ENCODE peak calls at places on chromosomes 16 and 17, in nine cellular contexts. One of them, this sample, is unnamed.

GRCh38 chr16:4862639-4863038 is 15.4 kb downstream of the UBN1 start:
- DNase-seq in A549: no peak
- DNase-seq in IMR-90: no peak
- DNase-seq in AG04450: no peak
- DNase-seq in right atrium auricular region: no peak
- DNase-seq in Karpas-422: no peak
- DNase-seq in body of pancreas: peak
- DNase-seq in GM23338: no peak
- DNase-seq in gastrocnemius medialis: peak
- DNase-seq in this sample: no peak

GRCh38 chr16:2149630-2150417 is 1.4 kb downstream of the RAB26 start:
- DNase-seq in A549: peak
- DNase-seq in IMR-90: no peak
- DNase-seq in AG04450: no peak
- DNase-seq in right atrium auricular region: no peak
- DNase-seq in Karpas-422: peak
- DNase-seq in body of pancreas: no peak
- DNase-seq in GM23338: peak
- DNase-seq in gastrocnemius medialis: no peak
- DNase-seq in this sample: peak

GRCh38 chr17:51764387-51764971 is 394.0 kb downstream of the CA10 start:
- DNase-seq in A549: peak
- DNase-seq in IMR-90: peak
- DNase-seq in AG04450: peak
- DNase-seq in right atrium auricular region: peak
- DNase-seq in Karpas-422: peak
- DNase-seq in body of pancreas: peak
- DNase-seq in GM23338: peak
- DNase-seq in gastrocnemius medialis: no peak
- DNase-seq in this sample: peak

GRCh38 chr16:20129375-20129774 is 55.7 kb upstream of the GPR139 start:
- DNase-seq in A549: no peak
- DNase-seq in IMR-90: no peak
- DNase-seq in AG04450: no peak
- DNase-seq in right atrium auricular region: no peak
- DNase-seq in Karpas-422: no peak
- DNase-seq in body of pancreas: no peak
- DNase-seq in GM23338: no peak
- DNase-seq in gastrocnemius medialis: no peak
- DNase-seq in this sample: no peak

GRCh38 chr17:43891851-43892671 is 15.3 kb downstream of the MPP2 start:
- DNase-seq in A549: no peak
- DNase-seq in IMR-90: no peak
- DNase-seq in AG04450: no peak
- DNase-seq in right atrium auricular region: no peak
- DNase-seq in Karpas-422: no peak
- DNase-seq in body of pancreas: peak
- DNase-seq in GM23338: peak
- DNase-seq in gastrocnemius medialis: no peak
- DNase-seq in this sample: peak

GRCh38 chr17:4134756-4135155 is 8.1 kb downstream of the ZZEF1 start:
- DNase-seq in A549: no peak
- DNase-seq in IMR-90: no peak
- DNase-seq in AG04450: no peak
- DNase-seq in right atrium auricular region: no peak
- DNase-seq in Karpas-422: no peak
- DNase-seq in body of pancreas: no peak
- DNase-seq in GM23338: no peak
- DNase-seq in gastrocnemius medialis: no peak
- DNase-seq in this sample: no peak

GRCh38 chr16:49763826-49764225 is 92.1 kb downstream of the ZNF423 start:
- DNase-seq in A549: no peak
- DNase-seq in IMR-90: no peak
- DNase-seq in AG04450: no peak
- DNase-seq in right atrium auricular region: no peak
- DNase-seq in Karpas-422: no peak
- DNase-seq in body of pancreas: no peak
- DNase-seq in GM23338: no peak
- DNase-seq in gastrocnemius medialis: no peak
- DNase-seq in this sample: no peak

GRCh38 chr17:3890893-3891219 is 2.0 kb downstream of the CAMKK1 start:
- DNase-seq in A549: no peak
- DNase-seq in IMR-90: no peak
- DNase-seq in AG04450: no peak
- DNase-seq in right atrium auricular region: no peak
- DNase-seq in Karpas-422: no peak
- DNase-seq in body of pancreas: no peak
- DNase-seq in GM23338: no peak
- DNase-seq in gastrocnemius medialis: no peak
- DNase-seq in this sample: no peak

GRCh38 chr17:15257316-15257925 is 7.7 kb downstream of the PMP22 start:
- DNase-seq in A549: peak
- DNase-seq in IMR-90: peak
- DNase-seq in AG04450: peak
- DNase-seq in right atrium auricular region: peak
- DNase-seq in Karpas-422: peak
- DNase-seq in body of pancreas: peak
- DNase-seq in GM23338: peak
- DNase-seq in gastrocnemius medialis: peak
- DNase-seq in this sample: peak

GRCh38 chr17:77505460-77505769 is 364.6 kb downstream of the SEC14L1 start:
- DNase-seq in A549: no peak
- DNase-seq in IMR-90: no peak
- DNase-seq in AG04450: no peak
- DNase-seq in right atrium auricular region: no peak
- DNase-seq in Karpas-422: no peak
- DNase-seq in body of pancreas: no peak
- DNase-seq in GM23338: no peak
- DNase-seq in gastrocnemius medialis: no peak
- DNase-seq in this sample: no peak

GRCh38 chr16:47873434-47873833 is 282.4 kb downstream of the ABCC12 start:
- DNase-seq in A549: no peak
- DNase-seq in IMR-90: no peak
- DNase-seq in AG04450: no peak
- DNase-seq in right atrium auricular region: no peak
- DNase-seq in Karpas-422: peak
- DNase-seq in body of pancreas: no peak
- DNase-seq in GM23338: peak
- DNase-seq in gastrocnemius medialis: no peak
- DNase-seq in this sample: no peak

GRCh38 chr17:13589658-13590057 is 12.1 kb downstream of the HS3ST3A1 start:
- DNase-seq in A549: no peak
- DNase-seq in IMR-90: no peak
- DNase-seq in AG04450: no peak
- DNase-seq in right atrium auricular region: no peak
- DNase-seq in Karpas-422: no peak
- DNase-seq in body of pancreas: no peak
- DNase-seq in GM23338: no peak
- DNase-seq in gastrocnemius medialis: no peak
- DNase-seq in this sample: no peak

GRCh38 chr16:76483510-76483909 is 206.3 kb downstream of the CNTNAP4 start:
- DNase-seq in A549: no peak
- DNase-seq in IMR-90: no peak
- DNase-seq in AG04450: no peak
- DNase-seq in right atrium auricular region: no peak
- DNase-seq in Karpas-422: peak
- DNase-seq in body of pancreas: no peak
- DNase-seq in GM23338: no peak
- DNase-seq in gastrocnemius medialis: no peak
- DNase-seq in this sample: no peak

GRCh38 chr16:85159226-85159980 is 47.1 kb upstream of the CIBAR2 start:
- DNase-seq in A549: no peak
- DNase-seq in IMR-90: no peak
- DNase-seq in AG04450: no peak
- DNase-seq in right atrium auricular region: no peak
- DNase-seq in Karpas-422: no peak
- DNase-seq in body of pancreas: no peak
- DNase-seq in GM23338: no peak
- DNase-seq in gastrocnemius medialis: peak
- DNase-seq in this sample: no peak

GRCh38 chr17:71677444-71677843 is 443.4 kb upstream of the SOX9 start:
- DNase-seq in A549: no peak
- DNase-seq in IMR-90: peak
- DNase-seq in AG04450: no peak
- DNase-seq in right atrium auricular region: no peak
- DNase-seq in Karpas-422: no peak
- DNase-seq in body of pancreas: no peak
- DNase-seq in GM23338: no peak
- DNase-seq in gastrocnemius medialis: no peak
- DNase-seq in this sample: no peak

GRCh38 chr17:81097134-81097942 is 62.4 kb downstream of the BAIAP2 start:
- DNase-seq in A549: peak
- DNase-seq in IMR-90: peak
- DNase-seq in AG04450: peak
- DNase-seq in right atrium auricular region: peak
- DNase-seq in Karpas-422: peak
- DNase-seq in body of pancreas: peak
- DNase-seq in GM23338: peak
- DNase-seq in gastrocnemius medialis: peak
- DNase-seq in this sample: peak

GRCh38 chr17:81094224-81094743 is 59.3 kb downstream of the BAIAP2 start:
- DNase-seq in A549: no peak
- DNase-seq in IMR-90: no peak
- DNase-seq in AG04450: no peak
- DNase-seq in right atrium auricular region: no peak
- DNase-seq in Karpas-422: no peak
- DNase-seq in body of pancreas: no peak
- DNase-seq in GM23338: no peak
- DNase-seq in gastrocnemius medialis: no peak
- DNase-seq in this sample: no peak

GRCh38 chr17:81094744-81095607 is 60.0 kb downstream of the BAIAP2 start:
- DNase-seq in A549: peak
- DNase-seq in IMR-90: peak
- DNase-seq in AG04450: peak
- DNase-seq in right atrium auricular region: peak
- DNase-seq in Karpas-422: peak
- DNase-seq in body of pancreas: peak
- DNase-seq in GM23338: peak
- DNase-seq in gastrocnemius medialis: peak
- DNase-seq in this sample: peak

GRCh38 chr17:81096741-81097133 is 61.8 kb downstream of the BAIAP2 start:
- DNase-seq in A549: no peak
- DNase-seq in IMR-90: no peak
- DNase-seq in AG04450: no peak
- DNase-seq in right atrium auricular region: no peak
- DNase-seq in Karpas-422: no peak
- DNase-seq in body of pancreas: no peak
- DNase-seq in GM23338: no peak
- DNase-seq in gastrocnemius medialis: no peak
- DNase-seq in this sample: no peak

DNA sequence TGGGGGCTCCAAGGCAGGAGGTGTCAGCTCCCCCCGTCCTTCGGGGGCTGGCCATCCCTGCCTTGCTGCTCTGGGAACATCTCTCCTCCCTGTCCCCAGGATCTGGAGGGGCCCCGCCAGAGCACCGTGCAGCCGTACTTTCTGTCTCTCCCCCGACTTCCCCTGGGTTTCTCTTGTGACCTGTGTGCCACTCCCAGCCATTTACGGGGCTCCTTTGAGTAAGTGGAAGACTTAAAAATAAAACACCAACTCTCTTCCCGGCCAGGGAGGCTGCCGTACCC is 60.6 kb downstream of the BAIAP2 start:
- DNase-seq in A549: no peak
- DNase-seq in IMR-90: no peak
- DNase-seq in AG04450: no peak
- DNase-seq in right atrium auricular region: no peak
- DNase-seq in Karpas-422: peak
- DNase-seq in body of pancreas: no peak
- DNase-seq in GM23338: no peak
- DNase-seq in gastrocnemius medialis: no peak
- DNase-seq in this sample: no peak
- H3K27ac ChIP-seq in A549: peak
- H3K27ac ChIP-seq in IMR-90: peak
- H3K27ac ChIP-seq in AG04450: peak
- H3K27ac ChIP-seq in right atrium auricular region: peak
- H3K27ac ChIP-seq in Karpas-422: no peak
- H3K27ac ChIP-seq in body of pancreas: peak
- H3K27ac ChIP-seq in GM23338: no peak
- H3K27ac ChIP-seq in gastrocnemius medialis: peak
- H3K27ac ChIP-seq in this sample: no peak

DNA sequence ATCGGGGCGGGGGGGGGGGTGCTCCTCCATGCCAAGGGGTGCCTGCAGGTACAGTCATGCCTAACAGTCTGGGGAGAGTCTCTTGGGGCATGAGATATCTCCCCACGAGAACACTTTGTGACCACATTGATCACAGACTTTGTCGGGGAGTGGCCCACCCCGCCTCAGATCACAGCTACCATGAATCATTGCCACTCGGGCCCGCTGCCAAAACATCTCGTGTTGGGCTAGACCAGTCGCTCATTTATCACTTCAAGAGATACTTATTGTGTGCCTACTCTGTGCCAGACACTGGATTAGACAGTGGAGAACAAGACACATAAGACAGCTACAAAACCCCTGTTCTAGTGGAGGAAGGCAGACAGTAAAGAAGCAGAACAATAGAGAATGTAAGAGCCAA is 72.6 kb downstream of the CLEC16A start:
- DNase-seq in A549: peak
- DNase-seq in IMR-90: peak
- DNase-seq in AG04450: no peak
- DNase-seq in right atrium auricular region: peak
- DNase-seq in Karpas-422: no peak
- DNase-seq in body of pancreas: peak
- DNase-seq in GM23338: no peak
- DNase-seq in gastrocnemius medialis: peak
- DNase-seq in this sample: no peak
- H3K27ac ChIP-seq in A549: peak
- H3K27ac ChIP-seq in IMR-90: peak
- H3K27ac ChIP-seq in AG04450: peak
- H3K27ac ChIP-seq in right atrium auricular region: no peak
- H3K27ac ChIP-seq in Karpas-422: no peak
- H3K27ac ChIP-seq in body of pancreas: no peak
- H3K27ac ChIP-seq in GM23338: no peak
- H3K27ac ChIP-seq in gastrocnemius medialis: peak
- H3K27ac ChIP-seq in this sample: no peak

GRCh38 chr16:75248142-75248535 is 3.3 kb downstream of the BCAR1 start:
- DNase-seq in A549: no peak
- DNase-seq in IMR-90: no peak
- DNase-seq in AG04450: no peak
- DNase-seq in right atrium auricular region: no peak
- DNase-seq in Karpas-422: no peak
- DNase-seq in body of pancreas: no peak
- DNase-seq in GM23338: no peak
- DNase-seq in gastrocnemius medialis: no peak
- DNase-seq in this sample: no peak
- H3K27ac ChIP-seq in A549: no peak
- H3K27ac ChIP-seq in IMR-90: peak
- H3K27ac ChIP-seq in AG04450: peak
- H3K27ac ChIP-seq in right atrium auricular region: peak
- H3K27ac ChIP-seq in Karpas-422: no peak
- H3K27ac ChIP-seq in body of pancreas: peak
- H3K27ac ChIP-seq in GM23338: peak
- H3K27ac ChIP-seq in gastrocnemius medialis: peak
- H3K27ac ChIP-seq in this sample: no peak

DNA sequence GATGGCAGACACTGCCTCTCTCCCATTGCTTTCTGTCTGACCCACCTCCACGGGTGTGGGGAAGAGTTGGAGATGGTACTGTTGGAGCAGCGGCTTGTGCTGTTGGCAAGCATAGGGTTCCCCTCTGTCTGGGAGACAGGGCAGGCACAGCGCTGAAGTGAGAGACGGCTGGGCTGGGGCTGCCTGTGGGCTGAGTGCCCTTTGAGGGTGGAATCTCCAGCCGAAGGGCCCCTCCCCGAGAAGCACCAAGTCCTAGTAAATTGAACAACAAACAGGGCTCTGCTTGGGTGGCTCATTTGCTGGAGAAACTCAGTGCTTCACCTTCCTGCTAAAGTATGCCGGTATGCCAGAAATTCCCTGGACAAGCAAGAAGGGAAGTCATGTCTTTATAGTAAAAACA is 79.7 kb downstream of the KSR1 start:
- DNase-seq in A549: no peak
- DNase-seq in IMR-90: no peak
- DNase-seq in AG04450: no peak
- DNase-seq in right atrium auricular region: no peak
- DNase-seq in Karpas-422: no peak
- DNase-seq in body of pancreas: no peak
- DNase-seq in GM23338: no peak
- DNase-seq in gastrocnemius medialis: no peak
- DNase-seq in this sample: no peak
- H3K27ac ChIP-seq in A549: peak
- H3K27ac ChIP-seq in IMR-90: peak
- H3K27ac ChIP-seq in AG04450: peak
- H3K27ac ChIP-seq in right atrium auricular region: no peak
- H3K27ac ChIP-seq in Karpas-422: no peak
- H3K27ac ChIP-seq in body of pancreas: peak
- H3K27ac ChIP-seq in GM23338: no peak
- H3K27ac ChIP-seq in gastrocnemius medialis: no peak
- H3K27ac ChIP-seq in this sample: no peak